ENCODE peak calls at places on chromosome 2, in nine cellular contexts. Q is H7; Y is NCI-H1694; E is activated CD8-positive, alpha-beta memory T cell treated with anti-CD3 and anti-CD28 coated beads, Interleukin-2, amount 50 U/mL, for 48 hours; A is cerebellum; N is amniotic stem cell; P is NCI-H2171; V is hepatocyte; S is sciatic nerve. J is an unnamed sample.
A peak's percentile ranks its signal among the peaks of the same experiment; 100 is the strongest.

GRCh38 chr2:9244985-9245544 is 38.5 kb downstream of the ASAP2 start:
- DNase-seq in Q (peak; percentile 81), Y (no peak), E (no peak), A (no peak), N (no peak), P (no peak), V (no peak), S (no peak), J (peak; percentile 36)

GRCh38 chr2:192159215-192159614 is 35.5 kb downstream of the TMEFF2 start:
- DNase-seq in Q (no peak), Y (no peak), E (no peak), A (no peak), N (no peak), P (no peak), V (no peak), S (no peak), J (no peak)

GRCh38 chr2:16652296-16653082 is 13.1 kb downstream of the CYRIA start:
- DNase-seq in Q (no peak), Y (no peak), E (no peak), A (no peak), N (no peak), P (no peak), V (peak; percentile 38), S (no peak), J (no peak)

GRCh38 chr2:233831011-233831721 is 23.2 kb downstream of the HJURP start:
- DNase-seq in Q (no peak), Y (no peak), E (peak; percentile 43), A (no peak), N (no peak), P (no peak), V (no peak), S (peak; percentile 49), J (no peak)

GRCh38 chr2:58906151-58906645 is 665.1 kb upstream of the FANCL start:
- DNase-seq in Q (no peak), Y (no peak), E (no peak), A (no peak), N (no peak), P (no peak), V (no peak), S (no peak), J (no peak)

GRCh38 chr2:88658890-88659881 is 31.9 kb upstream of the EIF2AK3 start:
- DNase-seq in Q (peak; percentile 26), Y (no peak), E (no peak), A (peak; percentile 19), N (peak; percentile 29), P (peak; percentile 77), V (peak; percentile 70), S (no peak), J (peak; percentile 14)

GRCh38 chr2:65666156-65666725 is 233.8 kb upstream of the SPRED2 start:
- DNase-seq in Q (no peak), Y (no peak), E (no peak), A (no peak), N (no peak), P (no peak), V (peak; percentile 56), S (no peak), J (peak; percentile 15)

GRCh38 chr2:70190086-70190412 is 770 bp downstream of the C2orf42 start:
- DNase-seq in Q (peak; percentile 58), Y (peak; percentile 48), E (peak; percentile 72), A (peak; percentile 42), N (no peak), P (peak; percentile 8), V (peak; percentile 35), S (no peak), J (no peak)

GRCh38 chr2:161171595-161171929 is 11.3 kb downstream of the TANK start:
- DNase-seq in Q (no peak), Y (no peak), E (no peak), A (no peak), N (no peak), P (no peak), V (no peak), S (no peak), J (no peak)

GRCh38 chr2:164761737-164762460 is 79.7 kb downstream of the COBLL1 start:
- DNase-seq in Q (no peak), Y (no peak), E (no peak), A (no peak), N (no peak), P (no peak), V (no peak), S (no peak), J (no peak)

GRCh38 chr2:193836424-193836823 is 1641.7 kb upstream of the TMEFF2 start:
- DNase-seq in Q (no peak), Y (no peak), E (no peak), A (no peak), N (no peak), P (no peak), V (no peak), S (no peak), J (no peak)

GRCh38 chr2:190088917-190089316 is 26.4 kb upstream of the MSTN start:
- DNase-seq in Q (no peak), Y (peak; percentile 82), E (no peak), A (peak; percentile 6), N (peak; percentile 45), P (peak; percentile 13), V (peak; percentile 84), S (peak; percentile 59), J (peak; percentile 59)

GRCh38 chr2:39780825-39781600 is 2.0 kb upstream of the THUMPD2 start:
- DNase-seq in Q (no peak), Y (no peak), E (no peak), A (no peak), N (no peak), P (no peak), V (no peak), S (no peak), J (no peak)

GRCh38 chr2:175948202-175948601 is 53.9 kb downstream of the LNPK start:
- DNase-seq in Q (no peak), Y (peak; percentile 2), E (no peak), A (no peak), N (no peak), P (no peak), V (peak; percentile 9), S (no peak), J (no peak)

J was measured in Calu3.